ENCODE peak calls at places on chromosomes 11 and 22, in nine cellular contexts. C, U, Y, S, Z, R, X, O and G are unnamed samples.

GRCh38 chr22:25661067-25661466 is 80.9 kb upstream of the MYO18B start:
- DNase-seq in C (no peak), U (no peak), Y (no peak), S (no peak), Z (no peak), R (no peak), X (no peak), O (no peak), G (no peak)

GRCh38 chr22:24952837-24953293 is 349 bp downstream of the KIAA1671 start:
- DNase-seq in C (peak), U (peak), Y (peak), S (peak), Z (peak), R (peak), X (peak), O (peak), G (no peak)

GRCh38 chr11:96019810-96020747 is 96.2 kb upstream of the MTMR2 start:
- DNase-seq in C (no peak), U (no peak), Y (no peak), S (no peak), Z (no peak), R (no peak), X (no peak), O (no peak), G (no peak)

GRCh38 chr11:67366546-67366945 is 6.9 kb downstream of the CLCF1 start:
- DNase-seq in C (no peak), U (no peak), Y (no peak), S (no peak), Z (no peak), R (no peak), X (no peak), O (no peak), G (no peak)

GRCh38 chr11:79335681-79336080 is 105.1 kb downstream of the TENM4 start:
- DNase-seq in C (no peak), U (no peak), Y (no peak), S (no peak), Z (no peak), R (no peak), X (no peak), O (no peak), G (no peak)

GRCh38 chr11:1339066-1339675 is 29.7 kb upstream of the TOLLIP start:
- DNase-seq in C (no peak), U (no peak), Y (no peak), S (no peak), Z (no peak), R (no peak), X (no peak), O (no peak), G (no peak)

GRCh38 chr11:61609000-61609969 is 28.4 kb upstream of the SYT7 start:
- DNase-seq in C (no peak), U (no peak), Y (no peak), S (no peak), Z (no peak), R (no peak), X (no peak), O (no peak), G (no peak)

GRCh38 chr11:117824571-117825537 is at the start of gene FXYD2:
- DNase-seq in C (no peak), U (peak), Y (no peak), S (no peak), Z (no peak), R (peak), X (no peak), O (peak), G (no peak)

GRCh38 chr11:129391350-129391749 is 15.7 kb downstream of the BARX2 start:
- DNase-seq in C (no peak), U (no peak), Y (no peak), S (no peak), Z (no peak), R (no peak), X (no peak), O (no peak), G (no peak)

GRCh38 chr11:45527898-45528297 is 137.5 kb downstream of the CHST1 start:
- DNase-seq in C (no peak), U (no peak), Y (no peak), S (peak), Z (peak), R (no peak), X (no peak), O (no peak), G (no peak)

GRCh38 chr11:79437274-79437980 is 3.4 kb downstream of the TENM4 start:
- DNase-seq in C (peak), U (peak), Y (peak), S (peak), Z (peak), R (peak), X (no peak), O (peak), G (peak)

GRCh38 chr22:21020802-21021429 is 6.0 kb downstream of the P2RX6 start:
- DNase-seq in C (no peak), U (no peak), Y (no peak), S (peak), Z (no peak), R (no peak), X (no peak), O (no peak), G (no peak)
- TF ChIP-seq CTCF in C (peak), U (no peak), Y (peak), S (peak), Z (peak), R (no peak), X (no peak), O (peak), G (peak)

GRCh38 chr11:65771589-65772112 is 9.1 kb downstream of the AP5B1 start:
- DNase-seq in C (no peak), U (no peak), Y (no peak), S (no peak), Z (no peak), R (peak), X (no peak), O (no peak), G (peak)

GRCh38 chr11:65776710-65777141 is 4.0 kb downstream of the AP5B1 start:
- DNase-seq in C (no peak), U (peak), Y (peak), S (no peak), Z (peak), R (peak), X (no peak), O (no peak), G (peak)

GRCh38 chr11:65774525-65775306 is 6.1 kb downstream of the AP5B1 start:
- DNase-seq in C (no peak), U (peak), Y (peak), S (no peak), Z (no peak), R (peak), X (no peak), O (no peak), G (peak)

GRCh38 chr11:65776196-65776595 is 4.6 kb downstream of the AP5B1 start:
- DNase-seq in C (no peak), U (peak), Y (peak), S (peak), Z (no peak), R (peak), X (no peak), O (no peak), G (peak)

DNA sequence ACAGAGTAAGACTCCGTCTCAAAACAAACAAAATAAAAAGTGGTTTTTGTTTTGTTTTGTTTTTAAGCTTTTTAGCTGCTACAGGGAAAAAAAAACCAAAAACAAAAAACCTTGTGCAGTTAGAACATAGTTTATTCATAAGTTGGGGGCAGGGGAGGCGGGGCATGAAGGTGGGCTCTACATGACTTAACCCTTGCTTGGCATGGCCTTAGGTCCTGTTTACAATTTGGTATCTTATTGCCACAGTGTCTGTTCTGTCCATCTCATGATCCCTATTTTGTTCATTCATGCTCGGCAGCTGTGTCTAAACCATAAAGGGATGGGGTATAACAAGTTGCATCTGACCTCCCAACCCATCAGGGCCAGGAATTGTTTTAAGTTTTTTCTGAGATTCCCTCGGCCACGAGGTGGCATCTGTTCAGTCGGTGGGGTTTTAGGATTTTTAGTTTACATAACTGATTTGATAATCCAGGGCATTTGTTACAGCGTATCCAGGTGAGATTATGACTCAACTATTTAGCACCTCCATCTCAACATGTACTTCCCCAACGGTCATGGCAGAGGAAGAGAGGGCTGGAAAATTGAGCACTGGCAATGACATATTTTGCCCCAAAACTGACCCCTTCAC is 6.9 kb downstream of the AP5B1 start:
- DNase-seq in C (no peak), U (peak), Y (peak), S (peak), Z (peak), R (peak), X (no peak), O (no peak), G (peak)
- TF ChIP-seq CTCF in C (no peak), U (no peak), Y (no peak), S (peak), Z (peak), R (no peak), X (no peak), O (no peak), G (no peak)

GRCh38 chr11:12177739-12178338 is 67.4 kb downstream of the MICAL2 start:
- DNase-seq in C (no peak), U (no peak), Y (no peak), S (no peak), Z (no peak), R (peak), X (peak), O (no peak), G (no peak)
- TF ChIP-seq CTCF in C (no peak), U (no peak), Y (no peak), S (no peak), Z (no peak), R (no peak), X (no peak), O (no peak), G (no peak)

GRCh38 chr22:22945195-22945594 is 57.6 kb downstream of the IGLL5 start:
- DNase-seq in C (no peak), U (peak), Y (peak), S (no peak), Z (no peak), R (peak), X (no peak), O (no peak), G (no peak)

GRCh38 chr22:22942511-22943329 is 55.1 kb downstream of the IGLL5 start:
- DNase-seq in C (peak), U (peak), Y (peak), S (peak), Z (peak), R (peak), X (peak), O (peak), G (peak)

GRCh38 chr22:22944268-22944985 is 56.8 kb downstream of the IGLL5 start:
- DNase-seq in C (no peak), U (peak), Y (peak), S (no peak), Z (no peak), R (peak), X (no peak), O (no peak), G (peak)

GRCh38 chr22:22941831-22942510 is 54.4 kb downstream of the IGLL5 start:
- DNase-seq in C (no peak), U (peak), Y (peak), S (no peak), Z (no peak), R (peak), X (no peak), O (no peak), G (peak)

DNA sequence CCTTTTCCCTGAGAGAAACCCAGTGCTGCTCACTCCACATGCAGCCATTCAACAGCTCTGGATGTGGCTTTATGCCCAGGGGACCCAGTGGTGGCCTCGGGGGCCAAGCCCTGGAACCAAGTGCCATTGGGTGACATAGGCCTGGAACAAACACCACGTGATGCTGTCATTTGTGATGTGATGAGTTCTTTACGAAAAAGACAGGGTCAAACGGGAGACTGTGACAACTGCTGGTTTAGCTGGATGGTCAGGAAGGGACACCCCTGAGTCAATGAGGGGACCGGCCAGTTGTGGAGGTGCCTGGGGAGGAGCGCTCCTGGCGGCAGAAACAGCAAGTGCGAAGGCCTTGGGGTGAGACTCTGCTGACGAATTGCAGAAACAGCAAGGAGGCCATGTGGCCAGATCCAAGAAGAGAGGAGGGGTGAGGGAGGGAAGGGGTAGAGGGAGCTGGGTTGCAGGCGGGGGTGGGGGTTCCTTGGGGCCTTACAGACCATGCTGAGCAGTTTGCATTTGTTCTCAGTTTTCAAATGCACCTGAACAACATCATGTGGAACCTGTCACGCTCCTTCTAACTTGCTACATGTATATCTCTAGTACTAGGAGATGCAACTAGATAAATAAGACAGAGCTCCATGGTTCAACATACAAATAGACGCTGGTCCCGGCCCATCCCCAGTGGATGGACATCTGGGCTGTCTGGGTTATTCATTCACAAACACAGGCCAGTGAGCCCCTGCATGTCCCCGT is 56.1 kb downstream of the IGLL5 start:
- DNase-seq in C (no peak), U (peak), Y (peak), S (no peak), Z (no peak), R (peak), X (no peak), O (no peak), G (peak)
- TF ChIP-seq CTCF in C (no peak), U (no peak), Y (no peak), S (no peak), Z (no peak), R (no peak), X (no peak), O (no peak), G (no peak)

GRCh38 chr22:39194098-39194497 is 41.6 kb upstream of the CBX7 start:
- DNase-seq in C (no peak), U (no peak), Y (no peak), S (no peak), Z (no peak), R (no peak), X (no peak), O (no peak), G (no peak)

GRCh38 chr22:39197578-39197977 is 45.1 kb upstream of the CBX7 start:
- DNase-seq in C (no peak), U (no peak), Y (no peak), S (no peak), Z (no peak), R (peak), X (no peak), O (no peak), G (no peak)
- TF ChIP-seq CTCF in C (no peak), U (no peak), Y (no peak), S (no peak), Z (no peak), R (no peak), X (no peak), O (no peak), G (no peak)

DNA sequence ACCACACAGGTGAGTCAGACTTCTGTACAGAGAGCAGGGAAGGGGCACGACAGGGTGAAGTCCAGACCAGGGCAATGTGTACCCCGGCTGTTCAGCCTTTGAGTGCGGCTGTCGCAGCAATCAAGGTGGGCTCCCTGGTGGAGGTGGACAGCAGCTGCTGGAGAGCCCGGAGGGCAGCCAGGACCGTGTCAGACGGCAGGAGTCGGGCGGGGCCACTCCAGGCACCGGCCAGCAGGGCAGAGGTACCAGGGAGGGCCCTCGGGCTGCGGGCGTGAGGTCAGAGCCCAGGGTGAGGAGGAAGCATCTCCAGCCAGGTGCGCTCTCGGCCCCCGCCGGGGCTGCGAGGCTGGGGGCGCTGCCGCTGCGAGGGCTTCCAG is 802 bp upstream of the PIM3 start:
- DNase-seq in C (no peak), U (peak), Y (no peak), S (peak), Z (peak), R (no peak), X (peak), O (no peak), G (no peak)
- TF ChIP-seq CTCF in C (no peak), U (no peak), Y (peak), S (no peak), Z (no peak), R (no peak), X (no peak), O (peak), G (no peak)

GRCh38 chr11:11663907-11664306 is 42.1 kb upstream of the GALNT18 start:
- DNase-seq in C (no peak), U (no peak), Y (no peak), S (no peak), Z (no peak), R (no peak), X (no peak), O (no peak), G (no peak)

GRCh38 chr11:11669447-11669846 is 47.6 kb upstream of the GALNT18 start:
- DNase-seq in C (no peak), U (no peak), Y (no peak), S (no peak), Z (no peak), R (no peak), X (no peak), O (no peak), G (no peak)

GRCh38 chr11:11668781-11669180 is 47.0 kb upstream of the GALNT18 start:
- DNase-seq in C (no peak), U (no peak), Y (no peak), S (no peak), Z (no peak), R (no peak), X (no peak), O (no peak), G (no peak)

GRCh38 chr11:11668293-11668692 is 46.5 kb upstream of the GALNT18 start:
- DNase-seq in C (no peak), U (no peak), Y (no peak), S (no peak), Z (no peak), R (no peak), X (no peak), O (no peak), G (no peak)

GRCh38 chr11:11667056-11667455 is 45.3 kb upstream of the GALNT18 start:
- DNase-seq in C (no peak), U (no peak), Y (no peak), S (no peak), Z (no peak), R (no peak), X (peak), O (no peak), G (no peak)
- TF ChIP-seq CTCF in C (no peak), U (no peak), Y (no peak), S (peak), Z (no peak), R (no peak), X (no peak), O (no peak), G (no peak)